ENCODE peak calls at places on chromosome 20, in seven cellular contexts. F is testis; C is heart right ventricle; K is psoas muscle; O is cardiac muscle cell; S is right atrium auricular region; W is CD8-positive, alpha-beta T cell. I is an unnamed sample.

GRCh38 chr20:41592516-41593192 is 25.5 kb downstream of the CHD6 start:
- DNase-seq in F (no peak), C (no peak), K (no peak), O (no peak), S (no peak), W (no peak), I (no peak)

GRCh38 chr20:9186396-9186795 is 117.5 kb downstream of the PLCB4 start:
- DNase-seq in F (no peak), C (no peak), K (no peak), O (no peak), S (no peak), W (no peak), I (no peak)

GRCh38 chr20:51583073-51583472 is 40.6 kb upstream of the NFATC2 start:
- DNase-seq in F (no peak), C (no peak), K (no peak), O (no peak), S (no peak), W (no peak), I (no peak)

GRCh38 chr20:19252670-19253120 is 40.3 kb downstream of the SLC24A3 start:
- DNase-seq in F (no peak), C (no peak), K (no peak), O (no peak), S (no peak), W (no peak), I (no peak)

GRCh38 chr20:50563133-50563944 is 53.2 kb downstream of the PTPN1 start:
- DNase-seq in F (no peak), C (no peak), K (no peak), O (no peak), S (peak; percentile 28), W (no peak), I (no peak)

GRCh38 chr20:4544765-4545164 is 176.9 kb upstream of the PRND start:
- DNase-seq in F (no peak), C (no peak), K (no peak), O (no peak), S (no peak), W (no peak), I (no peak)

GRCh38 chr20:8219403-8219802 is 87.3 kb downstream of the PLCB1 start:
- DNase-seq in F (no peak), C (no peak), K (no peak), O (no peak), S (no peak), W (no peak), I (no peak)

GRCh38 chr20:64064145-64064698 is 1.2 kb downstream of the TCEA2 start:
- DNase-seq in F (no peak), C (no peak), K (no peak), O (no peak), S (no peak), W (no peak), I (no peak)

GRCh38 chr20:11726021-11726420 is 191.7 kb upstream of the BTBD3 start:
- DNase-seq in F (no peak), C (no peak), K (no peak), O (no peak), S (no peak), W (no peak), I (no peak)

GRCh38 chr20:34300809-34301586 is 2.2 kb downstream of the AHCY start:
- DNase-seq in F (no peak), C (no peak), K (no peak), O (peak; percentile 79), S (no peak), W (no peak), I (peak; percentile 73)

GRCh38 chr20:59222982-59223610 is 59.5 kb downstream of the ZNF831 start:
- DNase-seq in F (no peak), C (no peak), K (no peak), O (peak; percentile 21), S (no peak), W (no peak), I (peak; percentile 65)

GRCh38 chr20:17976305-17976704 is 7.5 kb downstream of the MGME1 start:
- DNase-seq in F (no peak), C (no peak), K (no peak), O (no peak), S (no peak), W (no peak), I (no peak)

GRCh38 chr20:24837721-24838456 is 111.2 kb upstream of the CST7 start:
- DNase-seq in F (no peak), C (no peak), K (no peak), O (no peak), S (no peak), W (no peak), I (no peak)

GRCh38 chr20:4038047-4038459 is 22.7 kb upstream of the RNF24 start:
- DNase-seq in F (peak; percentile 63), C (peak; percentile 61), K (peak; percentile 54), O (peak; percentile 30), S (no peak), W (peak; percentile 71), I (no peak)

GRCh38 chr20:34511891-34512265 is 4.3 kb upstream of the DYNLRB1 start:
- DNase-seq in F (no peak), C (no peak), K (no peak), O (no peak), S (no peak), W (no peak), I (no peak)

GRCh38 chr20:21357851-21358250 is 39.5 kb downstream of the NKX2-4 start:
- DNase-seq in F (no peak), C (no peak), K (no peak), O (no peak), S (no peak), W (no peak), I (no peak)

GRCh38 chr20:63457737-63458136 is 14.7 kb downstream of the KCNQ2 start:
- DNase-seq in F (no peak), C (peak; percentile 59), K (no peak), O (no peak), S (no peak), W (no peak), I (no peak)

GRCh38 chr20:44302026-44302669 is 8.9 kb downstream of the FITM2 start:
- DNase-seq in F (no peak), C (no peak), K (no peak), O (peak; percentile 52), S (no peak), W (no peak), I (no peak)

GRCh38 chr20:16147916-16148315 is 425.3 kb downstream of the KIF16B start:
- DNase-seq in F (no peak), C (no peak), K (no peak), O (no peak), S (no peak), W (no peak), I (no peak)

GRCh38 chr20:5865604-5866003 is 84.7 kb downstream of the TRMT6 start:
- DNase-seq in F (no peak), C (no peak), K (no peak), O (no peak), S (no peak), W (no peak), I (no peak)

GRCh38 chr20:21106171-21106694 is at the start of gene LINC00237:
- DNase-seq in F (no peak), C (no peak), K (no peak), O (no peak), S (no peak), W (no peak), I (peak; percentile 66)

GRCh38 chr20:3679749-3680700 is 1.8 kb downstream of the ADAM33 start:
- DNase-seq in F (peak; percentile 63), C (peak; percentile 58), K (peak; percentile 78), O (no peak), S (peak; percentile 76), W (no peak), I (peak; percentile 73)

GRCh38 chr20:31698803-31699718 is 23.6 kb downstream of the BCL2L1 start:
- DNase-seq in F (peak; percentile 84), C (no peak), K (peak; percentile 54), O (no peak), S (peak; percentile 79), W (no peak), I (no peak)

GRCh38 chr20:7770046-7770445 is 170.2 kb downstream of the HAO1 start:
- DNase-seq in F (no peak), C (no peak), K (no peak), O (no peak), S (no peak), W (no peak), I (no peak)

GRCh38 chr20:47535088-47535487 is 33.4 kb downstream of the NCOA3 start:
- DNase-seq in F (no peak), C (no peak), K (no peak), O (no peak), S (no peak), W (no peak), I (peak; percentile 51)

GRCh38 chr20:62349537-62350097 is 17.5 kb downstream of the LAMA5 start:
- DNase-seq in F (no peak), C (no peak), K (no peak), O (no peak), S (no peak), W (no peak), I (no peak)
- H3K36me3 ChIP-seq in F (no peaks in the 10 kb centered on the region), C (peaks cover 74% of the 10 kb centered on the region), K (peaks cover 50% of the 10 kb centered on the region), O (peaks cover 16% of the 10 kb centered on the region), S (peaks cover 39% of the 10 kb centered on the region), W (no peaks in the 10 kb centered on the region), I (peaks cover 28% of the 10 kb centered on the region)

DNA sequence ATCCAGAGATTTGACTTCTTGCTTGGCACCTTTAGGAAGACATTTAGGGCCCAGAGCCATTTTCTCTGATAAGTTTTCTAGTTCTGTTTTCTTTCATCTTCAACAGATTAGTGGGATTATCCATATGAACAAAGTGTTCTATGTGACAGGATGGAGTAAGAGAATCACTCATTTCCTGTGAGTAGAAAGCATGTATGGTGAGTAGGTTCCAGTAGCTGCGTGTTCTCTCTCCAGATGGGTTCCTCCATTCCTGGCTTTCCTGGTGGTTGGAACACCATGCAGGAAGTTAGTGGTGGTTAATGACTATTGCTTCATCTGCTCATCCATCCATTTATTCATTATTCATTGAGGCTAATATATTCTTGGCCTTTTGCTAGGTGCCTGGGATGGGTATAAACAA is 54.0 kb downstream of the EFCAB8 start:
- DNase-seq in F (no peak), C (no peak), K (no peak), O (no peak), S (no peak), W (no peak), I (no peak)
- H3K36me3 ChIP-seq in F (no peaks in the 10 kb centered on the region), C (no peaks in the 10 kb centered on the region), K (no peaks in the 10 kb centered on the region), O (no peaks in the 10 kb centered on the region), S (no peaks in the 10 kb centered on the region), W (no peaks in the 10 kb centered on the region), I (no peaks in the 10 kb centered on the region)

GRCh38 chr20:49281059-49281912 is 3.4 kb upstream of the ZNFX1 start:
- DNase-seq in F (no peak), C (no peak), K (no peak), O (no peak), S (no peak), W (no peak), I (no peak)
- H3K36me3 ChIP-seq in F (no peaks in the 10 kb centered on the region), C (peaks cover 72% of the 10 kb centered on the region), K (peaks cover 72% of the 10 kb centered on the region), O (peaks cover 61% of the 10 kb centered on the region), S (peaks cover 67% of the 10 kb centered on the region), W (peaks cover 65% of the 10 kb centered on the region), I (peaks cover 66% of the 10 kb centered on the region)

GRCh38 chr20:36823126-36823525 is 49.6 kb upstream of the DSN1 start:
- DNase-seq in F (peak; percentile 70), C (no peak), K (no peak), O (no peak), S (no peak), W (no peak), I (no peak)

GRCh38 chr20:36825374-36826104 is 50.4 kb upstream of the TLDC2 start:
- DNase-seq in F (no peak), C (no peak), K (no peak), O (no peak), S (no peak), W (no peak), I (peak; percentile 20)

GRCh38 chr20:36826556-36827244 is 49.2 kb upstream of the TLDC2 start:
- DNase-seq in F (no peak), C (no peak), K (no peak), O (no peak), S (no peak), W (no peak), I (no peak)

GRCh38 chr20:36821964-36822437 is 48.4 kb upstream of the DSN1 start:
- DNase-seq in F (peak; percentile 48), C (no peak), K (no peak), O (no peak), S (no peak), W (no peak), I (no peak)

GRCh38 chr20:36824142-36824940 is 50.8 kb upstream of the DSN1 start:
- DNase-seq in F (no peak), C (no peak), K (no peak), O (no peak), S (no peak), W (no peak), I (no peak)
- H3K36me3 ChIP-seq in F (no peaks in the 10 kb centered on the region), C (peaks cover 84% of the 10 kb centered on the region), K (peaks cover 22% of the 10 kb centered on the region), O (peaks cover 18% of the 10 kb centered on the region), S (peaks cover 21% of the 10 kb centered on the region), W (no peaks in the 10 kb centered on the region), I (peaks cover 13% of the 10 kb centered on the region)